ENCODE peak calls at places on chromosomes 7 and 10, in eight cellular contexts. One of them, this sample, is unnamed.

GRCh38 chr7:122887198-122887597 is 938 bp upstream of the CADPS2 start:
- DNase-seq in A549: peak; percentile 54
- DNase-seq in sigmoid colon: peak; percentile 78
- DNase-seq in IMR-90: peak; percentile 16
- DNase-seq in suprapubic skin: peak; percentile 68
- DNase-seq in endothelial cell of umbilical vein: peak; percentile 83
- DNase-seq in spleen: peak; percentile 76
- DNase-seq in body of pancreas: peak; percentile 81
- DNase-seq in this sample: peak; percentile 71

GRCh38 chr7:38858281-38858884 is 50.6 kb downstream of the VPS41 start:
- DNase-seq in endothelial cell of umbilical vein: peak; percentile 63
- DNase-seq in suprapubic skin: no peak
- DNase-seq in spleen: no peak
- DNase-seq in IMR-90: peak; percentile 81
- DNase-seq in body of pancreas: no peak
- DNase-seq in A549: peak; percentile 22
- DNase-seq in sigmoid colon: no peak
- DNase-seq in this sample: no peak

GRCh38 chr7:137953692-137954470 is 48.0 kb downstream of the CREB3L2 start:
- DNase-seq in A549: peak; percentile 90
- DNase-seq in IMR-90: peak; percentile 84
- DNase-seq in spleen: no peak
- DNase-seq in endothelial cell of umbilical vein: peak; percentile 76
- DNase-seq in suprapubic skin: no peak
- DNase-seq in body of pancreas: no peak
- DNase-seq in sigmoid colon: no peak
- DNase-seq in this sample: no peak

GRCh38 chr10:120460776-120461175 is 3.7 kb downstream of the PLPP4 start:
- DNase-seq in body of pancreas: no peak
- DNase-seq in endothelial cell of umbilical vein: peak; percentile 91
- DNase-seq in suprapubic skin: no peak
- DNase-seq in sigmoid colon: no peak
- DNase-seq in IMR-90: peak; percentile 54
- DNase-seq in A549: no peak
- DNase-seq in spleen: no peak
- DNase-seq in this sample: no peak

GRCh38 chr7:140506788-140507464 is 27.6 kb upstream of the MKRN1 start:
- DNase-seq in body of pancreas: peak; percentile 52
- DNase-seq in spleen: no peak
- DNase-seq in IMR-90: peak; percentile 82
- DNase-seq in A549: peak; percentile 27
- DNase-seq in sigmoid colon: peak; percentile 91
- DNase-seq in endothelial cell of umbilical vein: no peak
- DNase-seq in suprapubic skin: no peak
- DNase-seq in this sample: peak; percentile 52

GRCh38 chr10:22230331-22230833 is 12.6 kb upstream of the EBLN1 start:
- DNase-seq in IMR-90: peak; percentile 29
- DNase-seq in body of pancreas: no peak
- DNase-seq in sigmoid colon: no peak
- DNase-seq in A549: peak; percentile 73
- DNase-seq in suprapubic skin: no peak
- DNase-seq in endothelial cell of umbilical vein: peak; percentile 75
- DNase-seq in spleen: no peak
- DNase-seq in this sample: no peak

GRCh38 chr10:118977864-118978263 is 51.6 kb upstream of the NANOS1 start:
- DNase-seq in spleen: no peak
- DNase-seq in sigmoid colon: no peak
- DNase-seq in body of pancreas: no peak
- DNase-seq in A549: no peak
- DNase-seq in endothelial cell of umbilical vein: no peak
- DNase-seq in IMR-90: no peak
- DNase-seq in suprapubic skin: no peak
- DNase-seq in this sample: no peak

GRCh38 chr10:96767611-96768010 is 47.3 kb upstream of the PIK3AP1 start:
- DNase-seq in body of pancreas: no peak
- DNase-seq in A549: no peak
- DNase-seq in IMR-90: no peak
- DNase-seq in spleen: no peak
- DNase-seq in sigmoid colon: no peak
- DNase-seq in suprapubic skin: no peak
- DNase-seq in endothelial cell of umbilical vein: peak; percentile 19
- DNase-seq in this sample: no peak

GRCh38 chr10:109963439-109963838 is 40.1 kb upstream of the XPNPEP1 start:
- DNase-seq in suprapubic skin: no peak
- DNase-seq in body of pancreas: no peak
- DNase-seq in endothelial cell of umbilical vein: no peak
- DNase-seq in A549: no peak
- DNase-seq in spleen: no peak
- DNase-seq in IMR-90: peak; percentile 58
- DNase-seq in sigmoid colon: no peak
- DNase-seq in this sample: no peak

GRCh38 chr7:388961-389701 is 99.2 kb downstream of the FOXL3 start:
- DNase-seq in IMR-90: no peak
- DNase-seq in body of pancreas: no peak
- DNase-seq in spleen: peak; percentile 64
- DNase-seq in endothelial cell of umbilical vein: no peak
- DNase-seq in sigmoid colon: no peak
- DNase-seq in suprapubic skin: peak; percentile 58
- DNase-seq in A549: no peak
- DNase-seq in this sample: no peak

GRCh38 chr7:135684134-135684533 is 21.8 kb downstream of the STMP1 start:
- DNase-seq in IMR-90: peak; percentile 49
- DNase-seq in sigmoid colon: no peak
- DNase-seq in body of pancreas: no peak
- DNase-seq in endothelial cell of umbilical vein: no peak
- DNase-seq in A549: no peak
- DNase-seq in suprapubic skin: no peak
- DNase-seq in spleen: no peak
- DNase-seq in this sample: no peak

GRCh38 chr10:33070101-33070500 is 112.1 kb upstream of the ITGB1 start:
- DNase-seq in body of pancreas: no peak
- DNase-seq in suprapubic skin: no peak
- DNase-seq in sigmoid colon: no peak
- DNase-seq in spleen: no peak
- DNase-seq in IMR-90: no peak
- DNase-seq in endothelial cell of umbilical vein: no peak
- DNase-seq in A549: no peak
- DNase-seq in this sample: no peak

GRCh38 chr7:106501605-106502580 is 159.1 kb downstream of the CCDC71L start:
- DNase-seq in spleen: no peak
- DNase-seq in endothelial cell of umbilical vein: no peak
- DNase-seq in suprapubic skin: no peak
- DNase-seq in IMR-90: no peak
- DNase-seq in sigmoid colon: no peak
- DNase-seq in A549: no peak
- DNase-seq in body of pancreas: no peak
- DNase-seq in this sample: no peak

GRCh38 chr7:3028767-3029111 is 14.9 kb downstream of the CARD11 start:
- DNase-seq in endothelial cell of umbilical vein: no peak
- DNase-seq in sigmoid colon: no peak
- DNase-seq in suprapubic skin: no peak
- DNase-seq in IMR-90: no peak
- DNase-seq in body of pancreas: no peak
- DNase-seq in A549: no peak
- DNase-seq in spleen: no peak
- DNase-seq in this sample: no peak

GRCh38 chr10:34316154-34316553 is 498.9 kb downstream of the PARD3 start:
- DNase-seq in A549: no peak
- DNase-seq in spleen: no peak
- DNase-seq in sigmoid colon: no peak
- DNase-seq in IMR-90: no peak
- DNase-seq in suprapubic skin: no peak
- DNase-seq in endothelial cell of umbilical vein: no peak
- DNase-seq in body of pancreas: no peak
- DNase-seq in this sample: no peak

GRCh38 chr10:34323197-34323596 is 491.9 kb downstream of the PARD3 start:
- DNase-seq in spleen: no peak
- DNase-seq in suprapubic skin: no peak
- DNase-seq in sigmoid colon: no peak
- DNase-seq in IMR-90: peak; percentile 50
- DNase-seq in body of pancreas: no peak
- DNase-seq in endothelial cell of umbilical vein: peak; percentile 67
- DNase-seq in A549: no peak
- DNase-seq in this sample: no peak

GRCh38 chr10:34320265-34320664 is 494.8 kb downstream of the PARD3 start:
- DNase-seq in spleen: no peak
- DNase-seq in body of pancreas: no peak
- DNase-seq in suprapubic skin: no peak
- DNase-seq in IMR-90: no peak
- DNase-seq in endothelial cell of umbilical vein: no peak
- DNase-seq in A549: no peak
- DNase-seq in sigmoid colon: no peak
- DNase-seq in this sample: no peak

GRCh38 chr10:34314457-34314856 is 500.6 kb downstream of the PARD3 start:
- DNase-seq in body of pancreas: no peak
- DNase-seq in spleen: no peak
- DNase-seq in A549: no peak
- DNase-seq in endothelial cell of umbilical vein: no peak
- DNase-seq in suprapubic skin: no peak
- DNase-seq in IMR-90: no peak
- DNase-seq in sigmoid colon: no peak
- DNase-seq in this sample: no peak

GRCh38 chr10:34319197-34319846 is 495.8 kb downstream of the PARD3 start:
- DNase-seq in A549: peak; percentile 20
- DNase-seq in suprapubic skin: no peak
- DNase-seq in spleen: no peak
- DNase-seq in sigmoid colon: no peak
- DNase-seq in body of pancreas: peak; percentile 70
- DNase-seq in IMR-90: peak; percentile 97
- DNase-seq in endothelial cell of umbilical vein: peak; percentile 58
- DNase-seq in this sample: peak; percentile 55
- TF ChIP-seq POLR2A in A549: no peak
- TF ChIP-seq POLR2A in suprapubic skin: no peak
- TF ChIP-seq POLR2A in spleen: no peak
- TF ChIP-seq POLR2A in sigmoid colon: no peak
- TF ChIP-seq POLR2A in body of pancreas: no peak
- TF ChIP-seq POLR2A in IMR-90: no peak
- TF ChIP-seq POLR2A in endothelial cell of umbilical vein: no peak
- TF ChIP-seq POLR2A in this sample: no peak

DNA sequence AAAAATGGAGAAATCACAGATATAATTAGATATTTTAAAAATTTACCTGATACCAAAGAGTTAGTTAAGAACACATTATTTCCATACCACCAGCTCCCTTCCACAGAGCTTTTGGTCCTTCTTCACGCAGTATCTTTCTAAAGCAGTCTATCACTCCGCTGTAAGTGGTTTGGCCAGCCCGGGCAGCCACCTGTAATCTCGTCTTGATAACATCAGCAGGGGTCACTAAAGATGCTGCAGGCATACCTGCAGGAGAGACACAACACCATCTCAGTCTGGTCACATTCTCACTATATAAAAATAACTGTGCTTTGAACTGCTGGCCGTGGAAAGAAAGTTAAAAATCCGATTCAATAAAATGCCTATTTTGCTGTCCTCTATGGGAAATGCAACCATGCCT is 200.1 kb downstream of the SLC25A13 start:
- DNase-seq in spleen: no peak
- DNase-seq in A549: no peak
- DNase-seq in suprapubic skin: no peak
- DNase-seq in IMR-90: no peak
- DNase-seq in body of pancreas: no peak
- DNase-seq in endothelial cell of umbilical vein: no peak
- DNase-seq in sigmoid colon: no peak
- DNase-seq in this sample: no peak
- TF ChIP-seq CTCF in spleen: no peak
- TF ChIP-seq CTCF in A549: no peak
- TF ChIP-seq CTCF in suprapubic skin: no peak
- TF ChIP-seq CTCF in IMR-90: no peak
- TF ChIP-seq CTCF in body of pancreas: no peak
- TF ChIP-seq CTCF in endothelial cell of umbilical vein: no peak
- TF ChIP-seq CTCF in sigmoid colon: no peak
- TF ChIP-seq CTCF in this sample: no peak

GRCh38 chr7:74304550-74304949 is 15.3 kb downstream of the CLIP2 start:
- DNase-seq in endothelial cell of umbilical vein: no peak
- DNase-seq in suprapubic skin: no peak
- DNase-seq in spleen: no peak
- DNase-seq in A549: no peak
- DNase-seq in sigmoid colon: no peak
- DNase-seq in body of pancreas: no peak
- DNase-seq in IMR-90: no peak
- DNase-seq in this sample: no peak

GRCh38 chr7:74307738-74308505 is 18.7 kb downstream of the CLIP2 start:
- DNase-seq in sigmoid colon: no peak
- DNase-seq in IMR-90: no peak
- DNase-seq in body of pancreas: peak; percentile 80
- DNase-seq in A549: no peak
- DNase-seq in suprapubic skin: no peak
- DNase-seq in endothelial cell of umbilical vein: no peak
- DNase-seq in spleen: no peak
- DNase-seq in this sample: no peak

GRCh38 chr7:74302745-74303221 is 13.6 kb downstream of the CLIP2 start:
- DNase-seq in suprapubic skin: no peak
- DNase-seq in IMR-90: no peak
- DNase-seq in sigmoid colon: no peak
- DNase-seq in spleen: no peak
- DNase-seq in body of pancreas: no peak
- DNase-seq in endothelial cell of umbilical vein: no peak
- DNase-seq in A549: peak; percentile 38
- DNase-seq in this sample: no peak

GRCh38 chr7:74306737-74307469 is 17.7 kb downstream of the CLIP2 start:
- DNase-seq in body of pancreas: peak; percentile 68
- DNase-seq in suprapubic skin: no peak
- DNase-seq in spleen: no peak
- DNase-seq in IMR-90: peak; percentile 85
- DNase-seq in A549: no peak
- DNase-seq in endothelial cell of umbilical vein: peak; percentile 69
- DNase-seq in sigmoid colon: peak; percentile 82
- DNase-seq in this sample: peak; percentile 39

DNA sequence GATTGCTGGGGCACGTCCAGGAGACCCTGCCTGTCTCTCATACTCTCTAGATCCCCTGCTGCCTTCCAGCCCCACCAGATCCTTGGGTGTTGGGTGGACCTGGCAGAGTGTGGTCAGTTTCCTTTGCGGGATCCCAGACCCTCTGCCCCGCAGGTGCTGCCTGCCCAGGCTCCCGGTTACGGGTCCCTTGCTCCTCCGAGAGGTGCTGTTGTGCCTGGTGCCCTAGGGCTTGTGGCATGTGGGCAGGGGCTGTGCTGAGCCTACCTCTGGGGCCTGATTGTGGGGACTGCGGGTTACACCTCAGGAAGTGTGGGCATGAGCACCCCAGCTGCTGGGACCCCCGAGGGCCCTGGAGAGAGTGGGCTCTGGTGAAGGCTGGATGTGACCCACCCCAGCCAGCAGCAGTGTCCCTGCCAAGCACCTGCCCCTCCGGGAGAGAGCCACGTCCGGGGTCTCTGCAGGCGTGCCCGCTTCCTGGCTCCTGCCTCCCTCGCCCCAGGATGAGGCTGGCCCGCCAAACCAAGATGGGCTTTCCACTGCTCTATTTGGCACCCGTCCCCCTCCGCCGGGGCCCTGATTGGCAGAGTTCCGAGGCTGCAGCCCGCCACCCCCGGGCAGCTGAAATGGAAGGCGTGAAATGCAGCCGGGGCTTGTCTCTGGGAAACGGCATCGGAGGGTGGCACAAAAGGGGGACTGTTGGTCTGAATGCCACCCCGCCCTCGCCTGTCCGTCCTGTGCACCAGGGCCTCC is 17.0 kb downstream of the CLIP2 start:
- DNase-seq in A549: no peak
- DNase-seq in sigmoid colon: no peak
- DNase-seq in spleen: no peak
- DNase-seq in IMR-90: no peak
- DNase-seq in body of pancreas: no peak
- DNase-seq in suprapubic skin: no peak
- DNase-seq in endothelial cell of umbilical vein: no peak
- DNase-seq in this sample: no peak
- H3K4me3 ChIP-seq in A549: no peak overlapping the region
- H3K4me3 ChIP-seq in sigmoid colon: peak overlapping the region; percentile 8
- H3K4me3 ChIP-seq in spleen: peak overlapping the region; percentile 55
- H3K4me3 ChIP-seq in IMR-90: no peak overlapping the region
- H3K4me3 ChIP-seq in body of pancreas: no peak overlapping the region
- H3K4me3 ChIP-seq in suprapubic skin: peak overlapping the region; percentile 17
- H3K4me3 ChIP-seq in endothelial cell of umbilical vein: no peak overlapping the region
- H3K4me3 ChIP-seq in this sample: no peak overlapping the region

GRCh38 chr7:26188291-26188999 is 12.1 kb downstream of the HNRNPA2B1 start:
- DNase-seq in A549: no peak
- DNase-seq in sigmoid colon: no peak
- DNase-seq in endothelial cell of umbilical vein: no peak
- DNase-seq in IMR-90: no peak
- DNase-seq in spleen: no peak
- DNase-seq in body of pancreas: no peak
- DNase-seq in suprapubic skin: no peak
- DNase-seq in this sample: no peak
- TF ChIP-seq POLR2A in A549: no peak
- TF ChIP-seq POLR2A in sigmoid colon: no peak
- TF ChIP-seq POLR2A in endothelial cell of umbilical vein: no peak
- TF ChIP-seq POLR2A in IMR-90: peak; percentile 50
- TF ChIP-seq POLR2A in spleen: no peak
- TF ChIP-seq POLR2A in body of pancreas: peak; percentile 6
- TF ChIP-seq POLR2A in suprapubic skin: no peak
- TF ChIP-seq POLR2A in this sample: no peak